ENCODE peak calls at places on chromosome 1, in four cellular contexts. One of them, this sample, is unnamed.

GRCh38 chr1:242147096-242147976 is 148.4 kb upstream of the MAP1LC3C start:
- DNase-seq in NCI-H1417: no peak
- DNase-seq in fibroblast of lung: peak; percentile 71
- DNase-seq in stimulated activated CD4-positive, alpha-beta T cell treated with anti-CD3 and anti-CD28 coated beads, Interleukin-4, amount 100 ng/mL, for 4 hours: no peak
- DNase-seq in this sample: no peak

GRCh38 chr1:29332204-29332603 is 95.9 kb downstream of the PTPRU start:
- DNase-seq in NCI-H1417: no peak
- DNase-seq in fibroblast of lung: peak; percentile 44
- DNase-seq in stimulated activated CD4-positive, alpha-beta T cell treated with anti-CD3 and anti-CD28 coated beads, Interleukin-4, amount 100 ng/mL, for 4 hours: no peak
- DNase-seq in this sample: peak; percentile 20

GRCh38 chr1:6005276-6005917 is 13.2 kb upstream of the NPHP4 start:
- DNase-seq in NCI-H1417: no peak
- DNase-seq in fibroblast of lung: no peak
- DNase-seq in stimulated activated CD4-positive, alpha-beta T cell treated with anti-CD3 and anti-CD28 coated beads, Interleukin-4, amount 100 ng/mL, for 4 hours: no peak
- DNase-seq in this sample: no peak

GRCh38 chr1:155080250-155081228 is 1.9 kb downstream of the EFNA3 start:
- DNase-seq in NCI-H1417: peak; percentile 91
- DNase-seq in fibroblast of lung: no peak
- DNase-seq in stimulated activated CD4-positive, alpha-beta T cell treated with anti-CD3 and anti-CD28 coated beads, Interleukin-4, amount 100 ng/mL, for 4 hours: peak; percentile 21
- DNase-seq in this sample: no peak

GRCh38 chr1:241888232-241888631 is 40.2 kb downstream of the EXO1 start:
- DNase-seq in NCI-H1417: no peak
- DNase-seq in fibroblast of lung: peak; percentile 64
- DNase-seq in stimulated activated CD4-positive, alpha-beta T cell treated with anti-CD3 and anti-CD28 coated beads, Interleukin-4, amount 100 ng/mL, for 4 hours: no peak
- DNase-seq in this sample: peak; percentile 22

GRCh38 chr1:193325042-193325441 is 138.6 kb upstream of the B3GALT2 start:
- DNase-seq in NCI-H1417: no peak
- DNase-seq in fibroblast of lung: no peak
- DNase-seq in stimulated activated CD4-positive, alpha-beta T cell treated with anti-CD3 and anti-CD28 coated beads, Interleukin-4, amount 100 ng/mL, for 4 hours: no peak
- DNase-seq in this sample: no peak

GRCh38 chr1:42038261-42038660 is 114.9 kb upstream of the GUCA2B start:
- DNase-seq in NCI-H1417: no peak
- DNase-seq in fibroblast of lung: no peak
- DNase-seq in stimulated activated CD4-positive, alpha-beta T cell treated with anti-CD3 and anti-CD28 coated beads, Interleukin-4, amount 100 ng/mL, for 4 hours: no peak
- DNase-seq in this sample: no peak

GRCh38 chr1:244094880-244095522 is 43.9 kb downstream of the ZBTB18 start:
- DNase-seq in NCI-H1417: no peak
- DNase-seq in fibroblast of lung: no peak
- DNase-seq in stimulated activated CD4-positive, alpha-beta T cell treated with anti-CD3 and anti-CD28 coated beads, Interleukin-4, amount 100 ng/mL, for 4 hours: no peak
- DNase-seq in this sample: no peak

GRCh38 chr1:195899762-195900352 is 708.4 kb downstream of the KCNT2 start:
- DNase-seq in NCI-H1417: no peak
- DNase-seq in fibroblast of lung: peak; percentile 36
- DNase-seq in stimulated activated CD4-positive, alpha-beta T cell treated with anti-CD3 and anti-CD28 coated beads, Interleukin-4, amount 100 ng/mL, for 4 hours: no peak
- DNase-seq in this sample: peak; percentile 5

GRCh38 chr1:234994411-234995295 is 134.0 kb downstream of the TOMM20 start:
- DNase-seq in NCI-H1417: no peak
- DNase-seq in fibroblast of lung: no peak
- DNase-seq in stimulated activated CD4-positive, alpha-beta T cell treated with anti-CD3 and anti-CD28 coated beads, Interleukin-4, amount 100 ng/mL, for 4 hours: no peak
- DNase-seq in this sample: no peak

GRCh38 chr1:212607924-212608208 is 695 bp upstream of the ATF3 start:
- DNase-seq in NCI-H1417: peak; percentile 80
- DNase-seq in fibroblast of lung: no peak
- DNase-seq in stimulated activated CD4-positive, alpha-beta T cell treated with anti-CD3 and anti-CD28 coated beads, Interleukin-4, amount 100 ng/mL, for 4 hours: no peak
- DNase-seq in this sample: no peak